ENCODE peak calls at places on chromosomes 13 and 19, in nine cellular contexts. V is activated CD4-positive, CD25-positive, alpha-beta regulatory T cell; Y is Peyer's patch; K is left ventricle myocardium superior; B is endothelial cell; S is GM12865; T is endodermal cell; U is fibroblast of the aortic adventitia; N is activated T-cell treated with anti-CD3 and anti-CD28 coated beads, Interleukin-2, amount 50 U/mL, for 72 hours. M is an unnamed sample.

GRCh38 chr19:11649941-11650340 is 52.7 kb downstream of the ZNF627 start:
- DNase-seq in N (no peak), Y (no peak), B (no peak), K (no peak), S (no peak), V (no peak), T (no peak), U (peak), M (no peak)

GRCh38 chr19:58398545-58398944 is 3.1 kb downstream of the RNF225 start:
- DNase-seq in B (no peak), V (no peak), T (no peak), N (no peak), K (no peak), S (no peak), Y (no peak), U (no peak), M (no peak)

GRCh38 chr19:35484637-35485036 is 5.6 kb downstream of the KRTDAP start:
- DNase-seq in U (no peak), N (peak), Y (peak), S (peak), B (no peak), V (no peak), K (no peak), T (no peak), M (no peak)

GRCh38 chr19:11382898-11383705 is 1.0 kb downstream of the EPOR start:
- DNase-seq in S (peak), N (peak), V (peak), Y (peak), B (peak), U (no peak), T (peak), K (peak), M (peak)

GRCh38 chr19:34253711-34254551 is 423 bp upstream of the GARRE1 start:
- DNase-seq in K (peak), B (peak), T (peak), V (peak), U (peak), Y (peak), S (peak), N (no peak), M (peak)

GRCh38 chr13:28322256-28322895 is 172.6 kb downstream of the FLT1 start:
- DNase-seq in Y (no peak), V (no peak), S (no peak), N (no peak), U (no peak), K (no peak), T (no peak), B (no peak), M (no peak)

GRCh38 chr19:17673937-17674799 is 14.0 kb downstream of the UNC13A start:
- DNase-seq in B (no peak), K (no peak), U (no peak), S (no peak), N (no peak), Y (no peak), V (no peak), T (no peak), M (no peak)

GRCh38 chr19:51020988-51021651 is 1.6 kb upstream of the KLK10 start:
- DNase-seq in Y (no peak), K (no peak), V (no peak), N (no peak), S (peak), U (peak), T (peak), B (peak), M (no peak)

GRCh38 chr13:20258208-20258962 is 26.3 kb upstream of the GJB6 start:
- DNase-seq in B (no peak), Y (no peak), K (no peak), N (no peak), T (no peak), U (no peak), S (no peak), V (no peak), M (no peak)

GRCh38 chr19:35207391-35207871 is 21.1 kb downstream of the FAM187B start:
- DNase-seq in T (no peak), K (no peak), U (no peak), V (no peak), N (no peak), Y (no peak), B (no peak), S (no peak), M (no peak)

GRCh38 chr13:27601208-27601607 is 19.1 kb downstream of the LNX2 start:
- DNase-seq in B (no peak), K (no peak), N (no peak), U (no peak), Y (no peak), V (no peak), T (no peak), S (no peak), M (no peak)

GRCh38 chr19:590750-591098 is 1.0 kb downstream of the HCN2 start:
- DNase-seq in Y (no peak), U (no peak), V (no peak), K (no peak), T (no peak), S (no peak), N (no peak), B (no peak), M (no peak)

GRCh38 chr13:57787058-57787791 is 155.7 kb downstream of the PCDH17 start:
- DNase-seq in N (no peak), V (no peak), U (no peak), T (peak), Y (no peak), S (no peak), K (no peak), B (no peak), M (no peak)

GRCh38 chr13:98606296-98606695 is 29.4 kb upstream of the STK24 start:
- DNase-seq in S (no peak), Y (no peak), T (peak), N (no peak), B (no peak), V (no peak), U (no peak), K (no peak), M (no peak)

GRCh38 chr13:37313383-37313782 is 207.9 kb upstream of the CSNK1A1L start:
- DNase-seq in K (no peak), T (no peak), U (peak), N (no peak), V (no peak), B (no peak), S (no peak), Y (no peak), M (no peak)

GRCh38 chr19:19956431-19957075 is 55.8 kb downstream of the ZNF93 start:
- DNase-seq in S (no peak), V (no peak), B (no peak), T (peak), N (no peak), K (no peak), U (no peak), Y (no peak), M (no peak)

GRCh38 chr13:27599845-27600553 is 20.3 kb downstream of the LNX2 start:
- DNase-seq in U (peak), T (no peak), B (no peak), V (no peak), Y (no peak), K (no peak), N (no peak), S (no peak), M (no peak)

GRCh38 chr19:35330475-35330874 is 1.5 kb downstream of the CD22 start:
- DNase-seq in K (no peak), V (no peak), B (no peak), N (no peak), T (no peak), S (peak), U (no peak), Y (peak), M (no peak)

GRCh38 chr19:35856546-35857149 is at the start of gene KIRREL2:
- DNase-seq in T (peak), B (peak), V (no peak), U (no peak), K (no peak), S (no peak), Y (no peak), N (peak), M (no peak)

GRCh38 chr19:1156305-1156801 is 17.7 kb downstream of the SBNO2 start:
- DNase-seq in V (no peak), N (no peak), Y (no peak), U (peak), S (no peak), K (no peak), T (no peak), B (no peak), M (peak)

GRCh38 chr19:920051-920857 is 3.1 kb downstream of the KISS1R start:
- DNase-seq in N (peak), T (peak), B (no peak), Y (peak), S (peak), U (peak), K (no peak), V (peak), M (no peak)

GRCh38 chr19:38224014-38224862 is at the start of gene DPF1:
- DNase-seq in N (peak), T (peak), U (peak), S (peak), B (peak), K (peak), Y (peak), V (peak), M (no peak)

GRCh38 chr13:49407936-49408335 is 35.9 kb downstream of the CAB39L start:
- DNase-seq in B (no peak), K (no peak), T (no peak), V (no peak), Y (no peak), S (no peak), U (no peak), N (no peak), M (no peak)

GRCh38 chr13:94309997-94310842 is 169.3 kb downstream of the DCT start:
- DNase-seq in K (no peak), N (no peak), Y (no peak), V (no peak), B (no peak), S (no peak), T (no peak), U (peak), M (no peak)

GRCh38 chr19:34985249-34986022 is 14.7 kb upstream of the GRAMD1A start:
- DNase-seq in B (peak), U (peak), K (peak), V (no peak), Y (peak), T (peak), S (no peak), N (no peak), M (peak)

GRCh38 chr19:45400192-45400591 is 4.7 kb downstream of the PPP1R13L start:
- DNase-seq in K (no peak), B (no peak), Y (no peak), T (peak), N (no peak), S (no peak), V (no peak), U (no peak), M (no peak)

GRCh38 chr19:12202250-12202649 is 39.4 kb downstream of the ZNF136 start:
- DNase-seq in Y (peak), U (no peak), K (peak), S (no peak), V (peak), N (peak), T (peak), B (no peak), M (peak)

GRCh38 chr19:52689804-52690394 is 44.9 kb downstream of the ZNF611 start:
- DNase-seq in V (peak), K (peak), N (peak), T (peak), U (peak), S (no peak), B (peak), Y (peak), M (peak)

GRCh38 chr19:10408511-10409291 is 5.4 kb upstream of the CDC37 start:
- DNase-seq in B (no peak), K (peak), T (no peak), N (peak), S (peak), U (no peak), V (no peak), Y (peak), M (peak)

GRCh38 chr19:5961969-5962945 is 15.7 kb downstream of the RANBP3 start:
- DNase-seq in T (no peak), V (no peak), B (peak), S (no peak), N (peak), K (no peak), Y (peak), U (no peak), M (peak)

GRCh38 chr13:95530178-95530577 is 22.3 kb upstream of the CLDN10 start:
- DNase-seq in N (no peak), S (no peak), Y (no peak), B (no peak), V (no peak), U (peak), T (no peak), K (no peak), M (peak)